ENCODE peak calls at places on chromosome 21, in eight cellular contexts. L, B, Y, G, A, M, U and K are unnamed samples. For H3K4me1, the result is how much of the 10 kb centered on the place peaks cover.

GRCh38 chr21:45631540-45631939 is 12.0 kb upstream of the PCBP3 start:
- DNase-seq in M (no peak), G (no peak), L (no peak), A (no peak), B (no peak), Y (no peak), U (no peak), K (no peak)

GRCh38 chr21:40736145-40736544 is 110.8 kb downstream of the DSCAM start:
- DNase-seq in G (no peak), U (no peak), M (no peak), Y (no peak), B (no peak), A (no peak), L (no peak), K (no peak)

GRCh38 chr21:35203093-35204021 is 154.3 kb upstream of the RUNX1 start:
- DNase-seq in A (peak), Y (peak), B (no peak), L (peak), U (peak), M (no peak), G (peak), K (no peak)

GRCh38 chr21:36549470-36549869 is 69.5 kb upstream of the CLDN14 start:
- DNase-seq in M (no peak), B (no peak), L (no peak), G (no peak), Y (no peak), U (no peak), A (no peak), K (no peak)

GRCh38 chr21:46171996-46172862 is 12.0 kb downstream of the SPATC1L start:
- DNase-seq in Y (peak), L (no peak), B (peak), U (no peak), A (no peak), G (no peak), M (peak), K (no peak)

GRCh38 chr21:32888971-32889370 is 117.4 kb upstream of the PAXBP1 start:
- DNase-seq in G (no peak), Y (no peak), U (peak), L (no peak), A (no peak), B (no peak), M (no peak), K (no peak)

GRCh38 chr21:44873356-44874239 is at the start of gene PTTG1IP:
- DNase-seq in U (peak), L (peak), M (peak), B (peak), G (peak), A (peak), Y (peak), K (peak)

GRCh38 chr21:31255846-31256395 is 88.1 kb downstream of the TIAM1 start:
- DNase-seq in M (no peak), U (no peak), G (no peak), B (no peak), A (no peak), Y (no peak), L (no peak), K (no peak)

GRCh38 chr21:33682992-33683627 is 40.8 kb downstream of the ITSN1 start:
- DNase-seq in Y (no peak), U (peak), B (no peak), M (no peak), A (peak), L (no peak), G (peak), K (no peak)

GRCh38 chr21:40386301-40386911 is 460.6 kb downstream of the DSCAM start:
- DNase-seq in A (no peak), Y (peak), G (no peak), M (peak), L (peak), B (peak), U (peak), K (peak)

GRCh38 chr21:33155457-33155856 is 74.3 kb upstream of the IFNAR2 start:
- DNase-seq in B (no peak), M (no peak), G (no peak), L (no peak), A (no peak), U (no peak), Y (no peak), K (no peak)

DNA sequence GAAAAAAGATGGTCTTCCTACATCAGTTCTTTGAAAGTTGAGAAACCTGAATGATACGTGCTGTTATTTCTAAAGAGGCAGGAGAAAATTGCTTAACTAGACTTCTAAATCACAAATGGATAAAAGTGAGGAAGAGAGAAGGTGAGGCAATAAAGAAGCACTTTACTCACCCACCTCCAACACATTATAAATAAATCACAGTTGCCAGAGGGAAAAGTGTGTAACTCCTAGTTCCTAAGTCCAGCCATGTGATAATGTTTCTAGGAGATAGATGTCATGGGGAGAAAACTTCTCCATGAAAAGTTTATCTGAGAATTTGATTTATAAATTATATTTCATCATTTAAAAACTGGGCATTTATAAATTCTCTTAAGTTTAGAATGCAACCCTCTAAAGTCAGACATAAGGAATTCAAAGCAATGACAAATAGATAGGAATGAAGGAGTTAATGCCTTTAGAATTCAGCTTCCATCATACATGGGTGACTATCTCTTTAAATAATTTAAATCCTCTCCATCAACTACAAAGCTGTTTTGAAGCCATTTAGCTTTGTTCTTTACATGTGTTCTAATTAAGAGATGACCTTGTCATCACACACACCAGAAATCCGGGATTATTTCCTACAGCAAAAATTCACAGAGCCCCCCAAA is 60.0 kb downstream of the NRIP1 start:
- DNase-seq in L (no peak), U (peak), B (no peak), A (no peak), Y (no peak), G (peak), M (no peak), K (no peak)
- H3K4me1 ChIP-seq in L (half or more), U (under half), B (under half), A (under half), Y (half or more), G (under half), M (half or more), K (half or more)

GRCh38 chr21:43362928-43363314 is 64.0 kb downstream of the SIK1 start:
- DNase-seq in M (no peak), L (no peak), B (no peak), U (peak), G (no peak), A (no peak), Y (no peak), K (peak)

GRCh38 chr21:43362306-43362927 is 64.5 kb downstream of the SIK1 start:
- DNase-seq in Y (no peak), U (peak), G (peak), M (peak), B (peak), A (peak), L (peak), K (peak)

GRCh38 chr21:43360441-43361126 is 66.3 kb downstream of the SIK1 start:
- DNase-seq in B (no peak), A (no peak), L (peak), M (no peak), Y (no peak), U (no peak), G (no peak), K (no peak)

GRCh38 chr21:43361493-43362296 is 65.2 kb downstream of the SIK1 start:
- DNase-seq in A (peak), U (no peak), M (no peak), G (peak), L (peak), B (peak), Y (no peak), K (peak)

DNA sequence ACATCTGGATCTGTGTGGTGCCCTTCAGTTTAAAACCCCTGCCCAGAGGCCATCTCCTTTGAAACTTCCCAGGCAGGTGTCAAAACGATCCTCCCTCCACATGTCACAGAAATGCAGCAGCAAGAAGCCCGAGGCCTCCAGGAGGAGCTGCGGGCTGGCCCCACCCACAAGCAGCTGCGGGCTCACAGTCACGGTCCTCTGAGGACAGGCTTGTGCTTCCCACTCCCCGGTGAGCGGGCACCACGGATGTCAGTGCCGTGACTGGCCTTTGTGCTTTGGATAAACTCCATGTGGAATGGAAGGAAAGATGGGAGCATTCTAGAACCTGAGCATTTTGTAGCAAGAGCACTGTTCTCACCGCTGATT is 65.8 kb downstream of the SIK1 start:
- DNase-seq in L (peak), U (no peak), Y (no peak), M (no peak), B (peak), A (no peak), G (peak), K (peak)
- TF ChIP-seq CTCF in L (no peak), U (peak), Y (no peak), M (no peak), B (no peak), A (no peak), G (no peak), K (no peak)

GRCh38 chr21:16422702-16423101 is 692.9 kb downstream of the USP25 start:
- DNase-seq in Y (no peak), L (no peak), M (no peak), B (peak), A (peak), G (no peak), U (peak), K (no peak)
- H3K4me1 ChIP-seq in Y (under half), L (under half), M (under half), B (under half), A (half or more), G (under half), U (under half), K (under half)

GRCh38 chr21:38416791-38417190 is 81.5 kb downstream of the ERG start:
- DNase-seq in L (no peak), A (no peak), B (no peak), Y (no peak), G (no peak), U (no peak), M (no peak), K (no peak)

GRCh38 chr21:38410451-38410850 is 87.8 kb downstream of the ERG start:
- DNase-seq in L (no peak), G (no peak), A (no peak), Y (no peak), B (no peak), U (no peak), M (no peak), K (no peak)

GRCh38 chr21:38409907-38410306 is 88.4 kb downstream of the ERG start:
- DNase-seq in L (no peak), A (no peak), U (no peak), B (no peak), M (no peak), Y (no peak), G (no peak), K (no peak)

DNA sequence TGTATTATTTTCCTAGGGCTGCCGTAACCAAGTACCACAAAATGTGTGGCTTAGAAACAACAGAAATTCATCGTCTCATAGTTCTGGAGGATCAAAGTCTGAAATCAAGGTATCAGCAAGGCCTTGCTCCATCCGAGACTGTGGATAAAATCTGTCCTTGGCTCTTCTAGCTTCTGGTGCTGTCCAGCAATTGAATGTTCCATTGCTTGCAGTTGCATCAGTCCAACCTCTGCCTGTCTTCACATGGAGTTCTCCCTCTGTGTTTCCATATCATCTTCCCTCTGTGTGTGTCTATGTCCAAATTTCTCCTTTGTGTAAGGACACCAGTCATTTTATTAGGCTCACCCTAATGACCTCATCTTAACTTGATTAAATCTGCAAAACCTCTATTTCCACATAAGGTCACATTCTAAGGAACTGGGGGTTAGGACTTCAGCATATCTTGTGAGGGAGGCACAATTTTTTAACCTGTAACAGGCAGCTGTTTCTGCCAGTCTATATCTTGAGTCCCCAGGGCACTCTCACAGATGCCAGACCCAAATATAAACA is 84.2 kb downstream of the ERG start:
- DNase-seq in L (no peak), Y (no peak), U (no peak), A (no peak), M (no peak), B (no peak), G (no peak), K (no peak)
- TF ChIP-seq CTCF in L (no peak), Y (no peak), U (no peak), A (no peak), M (no peak), B (no peak), G (no peak), K (no peak)